ENCODE peak calls at places on chromosomes 11 and 22, in ten cellular contexts. Q is stimulated activated CD4-positive, alpha-beta T cell treated with anti-CD3 and anti-CD28 coated beads, Interleukin-1b, Interleukin-23, amount 100 ng/mL, for 48 hours; C is epithelial cell of esophagus; X is tibial nerve; B is neural crest cell; E is lower leg skin; P is COR-L47; O is Ammon's horn; V is DND-41; A is NCI-H2171 treated with DMSO at 0.1 percent for 48 hours. N is an unnamed sample.

GRCh38 chr11:1564535-1565172 is 7.4 kb downstream of the DUSP8 start:
- DNase-seq in Q (no peak), C (peak; percentile 74), X (no peak), B (no peak), E (no peak), P (no peak), O (peak; percentile 73), V (peak; percentile 14), A (peak; percentile 65), N (no peak)

GRCh38 chr22:36129985-36130384 is 30.6 kb downstream of the APOL3 start:
- DNase-seq in Q (no peak), C (no peak), X (no peak), B (no peak), E (no peak), P (no peak), O (no peak), V (no peak), A (no peak), N (no peak)

GRCh38 chr11:67057410-67057757 is 737 bp downstream of the RHOD start:
- DNase-seq in Q (no peak), C (no peak), X (no peak), B (no peak), E (no peak), P (no peak), O (no peak), V (no peak), A (no peak), N (no peak)

GRCh38 chr11:42205518-42205917 is 746.1 kb upstream of the LRRC4C start:
- DNase-seq in Q (no peak), C (no peak), X (no peak), B (no peak), E (no peak), P (no peak), O (no peak), V (no peak), A (no peak), N (no peak)

GRCh38 chr22:40668611-40669390 is 10.5 kb upstream of the MCHR1 start:
- DNase-seq in Q (no peak), C (peak; percentile 92), X (no peak), B (no peak), E (no peak), P (no peak), O (no peak), V (no peak), A (no peak), N (no peak)

GRCh38 chr22:24460418-24461089 is 33.2 kb downstream of the ADORA2A start:
- DNase-seq in Q (peak; percentile 29), C (no peak), X (no peak), B (no peak), E (peak; percentile 40), P (no peak), O (no peak), V (no peak), A (no peak), N (no peak)

GRCh38 chr22:40472579-40472978 is 102.2 kb downstream of the SGSM3 start:
- DNase-seq in Q (no peak), C (no peak), X (no peak), B (no peak), E (no peak), P (no peak), O (no peak), V (no peak), A (no peak), N (no peak)

GRCh38 chr22:47196493-47196849 is 434.0 kb downstream of the TBC1D22A start:
- DNase-seq in Q (no peak), C (no peak), X (no peak), B (no peak), E (no peak), P (no peak), O (no peak), V (no peak), A (no peak), N (no peak)

GRCh38 chr11:69292221-69292648 is 1.7 kb upstream of the MYEOV start:
- DNase-seq in Q (peak; percentile 38), C (peak; percentile 18), X (no peak), B (peak; percentile 50), E (no peak), P (no peak), O (no peak), V (peak; percentile 35), A (no peak), N (peak; percentile 87)

GRCh38 chr11:13105237-13105844 is 96.2 kb downstream of the RASSF10 start:
- DNase-seq in Q (no peak), C (no peak), X (no peak), B (no peak), E (no peak), P (peak; percentile 51), O (no peak), V (no peak), A (peak; percentile 91), N (no peak)

GRCh38 chr11:92628401-92629292 is 340.8 kb upstream of the MTNR1B start:
- DNase-seq in Q (no peak), C (no peak), X (no peak), B (no peak), E (no peak), P (peak; percentile 79), O (no peak), V (no peak), A (no peak), N (no peak)

GRCh38 chr11:61955416-61956135 is 5.4 kb downstream of the BEST1 start:
- DNase-seq in Q (peak; percentile 32), C (peak; percentile 43), X (no peak), B (no peak), E (peak; percentile 89), P (peak; percentile 58), O (no peak), V (no peak), A (no peak), N (peak; percentile 56)

GRCh38 chr11:110471315-110471714 is 41.6 kb downstream of the FDX1 start:
- DNase-seq in Q (no peak), C (no peak), X (no peak), B (no peak), E (no peak), P (no peak), O (no peak), V (no peak), A (no peak), N (no peak)